ENCODE peak calls at places on chromosomes 7 and 10, in five cellular contexts. One of them, this sample, is unnamed. For H3K36me3, the result is how much of the 10 kb centered on the place peaks cover.

GRCh38 chr10:123146013-123146891 is 1.7 kb upstream of the HMX2 start:
- DNase-seq in astrocyte: no peak
- DNase-seq in fibroblast of lung: no peak
- DNase-seq in brain microvascular endothelial cell: no peak
- DNase-seq in thyroid gland: no peak
- DNase-seq in this sample: no peak

GRCh38 chr7:152176797-152177196 is 151.3 kb downstream of the GALNT11 start:
- DNase-seq in astrocyte: no peak
- DNase-seq in thyroid gland: no peak
- DNase-seq in fibroblast of lung: no peak
- DNase-seq in brain microvascular endothelial cell: no peak
- DNase-seq in this sample: no peak

GRCh38 chr10:2733278-2733963 is 333.9 kb upstream of the PFKP start:
- DNase-seq in fibroblast of lung: no peak
- DNase-seq in astrocyte: no peak
- DNase-seq in thyroid gland: no peak
- DNase-seq in brain microvascular endothelial cell: no peak
- DNase-seq in this sample: no peak

GRCh38 chr7:74380720-74381119 is 73.0 kb upstream of the GTF2IRD1 start:
- DNase-seq in fibroblast of lung: no peak
- DNase-seq in brain microvascular endothelial cell: no peak
- DNase-seq in astrocyte: no peak
- DNase-seq in thyroid gland: no peak
- DNase-seq in this sample: no peak

GRCh38 chr10:121426307-121426706 is 171.9 kb downstream of the FGFR2 start:
- DNase-seq in thyroid gland: no peak
- DNase-seq in fibroblast of lung: no peak
- DNase-seq in astrocyte: no peak
- DNase-seq in brain microvascular endothelial cell: no peak
- DNase-seq in this sample: no peak

GRCh38 chr7:151565541-151565940 is 45.8 kb upstream of the RHEB start:
- DNase-seq in thyroid gland: no peak
- DNase-seq in brain microvascular endothelial cell: no peak
- DNase-seq in astrocyte: peak
- DNase-seq in fibroblast of lung: peak
- DNase-seq in this sample: no peak

GRCh38 chr7:114519215-114519614 is 104.6 kb downstream of the FOXP2 start:
- DNase-seq in thyroid gland: no peak
- DNase-seq in astrocyte: no peak
- DNase-seq in brain microvascular endothelial cell: no peak
- DNase-seq in fibroblast of lung: no peak
- DNase-seq in this sample: no peak

GRCh38 chr7:137778511-137778910 is 68.3 kb downstream of the DGKI start:
- DNase-seq in astrocyte: no peak
- DNase-seq in brain microvascular endothelial cell: no peak
- DNase-seq in fibroblast of lung: no peak
- DNase-seq in thyroid gland: no peak
- DNase-seq in this sample: no peak

GRCh38 chr7:117717341-117717740 is 155.9 kb downstream of the CTTNBP2 start:
- DNase-seq in fibroblast of lung: no peak
- DNase-seq in astrocyte: no peak
- DNase-seq in brain microvascular endothelial cell: no peak
- DNase-seq in thyroid gland: no peak
- DNase-seq in this sample: no peak

GRCh38 chr7:71633571-71634008 is 501.6 kb downstream of the GALNT17 start:
- DNase-seq in thyroid gland: peak
- DNase-seq in astrocyte: peak
- DNase-seq in brain microvascular endothelial cell: peak
- DNase-seq in fibroblast of lung: peak
- DNase-seq in this sample: peak

GRCh38 chr7:101518348-101518747 is 110.7 kb downstream of the MYL10 start:
- DNase-seq in fibroblast of lung: peak
- DNase-seq in astrocyte: peak
- DNase-seq in brain microvascular endothelial cell: no peak
- DNase-seq in thyroid gland: peak
- DNase-seq in this sample: no peak

GRCh38 chr7:155009570-155010157 is 6.7 kb upstream of the PAXIP1 start:
- DNase-seq in fibroblast of lung: no peak
- DNase-seq in brain microvascular endothelial cell: no peak
- DNase-seq in astrocyte: no peak
- DNase-seq in thyroid gland: no peak
- DNase-seq in this sample: peak

GRCh38 chr10:5595591-5596590 is 70.5 kb downstream of the ASB13 start:
- DNase-seq in thyroid gland: no peak
- DNase-seq in astrocyte: peak
- DNase-seq in brain microvascular endothelial cell: peak
- DNase-seq in fibroblast of lung: peak
- DNase-seq in this sample: peak

GRCh38 chr7:1586126-1586826 is 16.4 kb upstream of the PSMG3 start:
- DNase-seq in fibroblast of lung: no peak
- DNase-seq in astrocyte: no peak
- DNase-seq in brain microvascular endothelial cell: no peak
- DNase-seq in thyroid gland: no peak
- DNase-seq in this sample: no peak

GRCh38 chr7:47901542-47901941 is 46.7 kb downstream of the PKD1L1 start:
- DNase-seq in fibroblast of lung: peak
- DNase-seq in brain microvascular endothelial cell: peak
- DNase-seq in thyroid gland: no peak
- DNase-seq in astrocyte: peak
- DNase-seq in this sample: no peak

GRCh38 chr7:88243345-88243909 is 23.6 kb upstream of the SRI start:
- DNase-seq in brain microvascular endothelial cell: peak
- DNase-seq in astrocyte: peak
- DNase-seq in fibroblast of lung: peak
- DNase-seq in thyroid gland: peak
- DNase-seq in this sample: peak

GRCh38 chr10:75303045-75303777 is 67.5 kb upstream of the COMTD1 start:
- DNase-seq in fibroblast of lung: no peak
- DNase-seq in astrocyte: no peak
- DNase-seq in brain microvascular endothelial cell: no peak
- DNase-seq in thyroid gland: no peak
- DNase-seq in this sample: peak

GRCh38 chr10:86958831-86959736 is 685 bp downstream of the SNCG start:
- DNase-seq in thyroid gland: no peak
- DNase-seq in brain microvascular endothelial cell: peak
- DNase-seq in astrocyte: peak
- DNase-seq in fibroblast of lung: peak
- DNase-seq in this sample: peak

GRCh38 chr10:79292789-79293746 is 54.2 kb upstream of the PPIF start:
- DNase-seq in thyroid gland: no peak
- DNase-seq in brain microvascular endothelial cell: no peak
- DNase-seq in fibroblast of lung: no peak
- DNase-seq in astrocyte: no peak
- DNase-seq in this sample: no peak

GRCh38 chr7:81776972-81777371 is 7.1 kb upstream of the HGF start:
- DNase-seq in brain microvascular endothelial cell: no peak
- DNase-seq in astrocyte: no peak
- DNase-seq in thyroid gland: no peak
- DNase-seq in fibroblast of lung: no peak
- DNase-seq in this sample: no peak

GRCh38 chr7:135512135-135512887 is 2.4 kb upstream of the CNOT4 start:
- DNase-seq in fibroblast of lung: peak
- DNase-seq in brain microvascular endothelial cell: peak
- DNase-seq in thyroid gland: no peak
- DNase-seq in astrocyte: peak
- DNase-seq in this sample: peak

GRCh38 chr7:8197994-8198698 is 63.8 kb downstream of the ICA1 start:
- DNase-seq in astrocyte: no peak
- DNase-seq in brain microvascular endothelial cell: no peak
- DNase-seq in thyroid gland: no peak
- DNase-seq in fibroblast of lung: no peak
- DNase-seq in this sample: no peak

GRCh38 chr7:89334785-89335184 is 539.2 kb upstream of the TEX47 start:
- DNase-seq in fibroblast of lung: no peak
- DNase-seq in astrocyte: no peak
- DNase-seq in thyroid gland: no peak
- DNase-seq in brain microvascular endothelial cell: no peak
- DNase-seq in this sample: no peak

GRCh38 chr7:33050425-33051318 is 11.9 kb downstream of the NT5C3A start:
- DNase-seq in astrocyte: no peak
- DNase-seq in brain microvascular endothelial cell: peak
- DNase-seq in fibroblast of lung: peak
- DNase-seq in thyroid gland: no peak
- DNase-seq in this sample: peak

GRCh38 chr10:46306550-46307184 is 19.9 kb downstream of the ANTXRL start:
- DNase-seq in fibroblast of lung: no peak
- DNase-seq in astrocyte: no peak
- DNase-seq in thyroid gland: no peak
- DNase-seq in brain microvascular endothelial cell: no peak
- DNase-seq in this sample: no peak

GRCh38 chr10:18214692-18215563 is 74.7 kb downstream of the CACNB2 start:
- DNase-seq in astrocyte: no peak
- DNase-seq in brain microvascular endothelial cell: peak
- DNase-seq in thyroid gland: peak
- DNase-seq in fibroblast of lung: peak
- DNase-seq in this sample: peak

GRCh38 chr7:157683251-157684156 is 346.7 kb downstream of the DNAJB6 start:
- DNase-seq in fibroblast of lung: peak
- DNase-seq in thyroid gland: no peak
- DNase-seq in brain microvascular endothelial cell: no peak
- DNase-seq in astrocyte: no peak
- DNase-seq in this sample: no peak

GRCh38 chr7:92699560-92699959 is 109.4 kb upstream of the FAM133B start:
- DNase-seq in thyroid gland: no peak
- DNase-seq in astrocyte: peak
- DNase-seq in brain microvascular endothelial cell: no peak
- DNase-seq in fibroblast of lung: peak
- DNase-seq in this sample: peak

GRCh38 chr7:151628846-151629604 is 109.3 kb upstream of the RHEB start:
- DNase-seq in brain microvascular endothelial cell: no peak
- DNase-seq in fibroblast of lung: no peak
- DNase-seq in astrocyte: no peak
- DNase-seq in thyroid gland: no peak
- DNase-seq in this sample: no peak

GRCh38 chr10:1309237-1309968 is 253.2 kb downstream of the WDR37 start:
- DNase-seq in thyroid gland: no peak
- DNase-seq in brain microvascular endothelial cell: no peak
- DNase-seq in fibroblast of lung: no peak
- DNase-seq in astrocyte: no peak
- DNase-seq in this sample: no peak

GRCh38 chr7:110003827-110004226 is 1087.1 kb upstream of the LRRN3 start:
- DNase-seq in brain microvascular endothelial cell: no peak
- DNase-seq in thyroid gland: no peak
- DNase-seq in astrocyte: no peak
- DNase-seq in fibroblast of lung: no peak
- DNase-seq in this sample: peak
- TF ChIP-seq CTCF in brain microvascular endothelial cell: no peak
- TF ChIP-seq CTCF in thyroid gland: no peak
- TF ChIP-seq CTCF in astrocyte: no peak
- TF ChIP-seq CTCF in fibroblast of lung: no peak
- TF ChIP-seq CTCF in this sample: no peak

DNA sequence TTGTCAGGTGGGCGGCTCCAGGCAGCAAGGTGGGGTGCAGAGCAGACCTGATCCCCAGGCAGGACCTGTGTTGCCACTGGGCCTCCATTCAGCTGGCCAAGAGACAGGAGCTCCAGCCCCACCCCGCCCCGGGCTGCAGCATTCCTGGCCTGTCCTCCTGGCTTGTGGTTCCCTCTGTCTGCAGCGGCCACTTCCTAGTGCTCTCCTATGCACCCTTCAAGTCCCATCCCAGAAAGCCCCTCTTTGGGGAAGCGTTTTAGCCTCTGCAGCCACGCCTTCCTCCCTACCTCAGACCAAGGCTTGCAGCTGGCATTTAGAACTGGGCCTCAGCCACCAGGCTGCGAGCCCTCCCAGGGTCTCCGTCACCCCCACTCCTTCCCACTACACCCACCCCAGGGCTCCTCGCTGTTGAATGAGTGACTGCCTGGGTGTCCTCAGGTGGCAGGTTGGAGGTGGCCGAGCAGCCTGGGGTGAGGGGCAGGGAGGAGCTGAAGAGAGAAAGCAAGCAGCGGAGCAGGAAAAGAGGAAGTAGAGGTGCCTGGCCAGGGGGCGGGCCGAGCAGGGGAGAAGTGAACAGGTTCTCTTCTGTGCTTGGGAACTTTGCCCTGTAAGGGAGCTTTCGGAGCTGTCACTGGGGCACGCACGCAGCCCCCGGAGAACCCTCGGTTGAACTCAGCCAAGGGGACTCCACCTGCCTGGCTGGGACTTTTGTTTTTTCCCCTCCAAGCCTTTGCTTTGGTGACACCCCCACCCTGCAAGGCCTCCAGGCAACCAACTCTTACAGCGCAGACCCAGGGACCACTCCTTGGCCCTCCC is 109.1 kb upstream of the TNRC18 start:
- DNase-seq in brain microvascular endothelial cell: no peak
- DNase-seq in fibroblast of lung: no peak
- DNase-seq in astrocyte: no peak
- DNase-seq in thyroid gland: peak
- DNase-seq in this sample: no peak
- H3K4me3 ChIP-seq in brain microvascular endothelial cell: no peak
- H3K4me3 ChIP-seq in fibroblast of lung: no peak
- H3K4me3 ChIP-seq in astrocyte: no peak
- H3K4me3 ChIP-seq in thyroid gland: no peak
- H3K4me3 ChIP-seq in this sample: no peak

DNA sequence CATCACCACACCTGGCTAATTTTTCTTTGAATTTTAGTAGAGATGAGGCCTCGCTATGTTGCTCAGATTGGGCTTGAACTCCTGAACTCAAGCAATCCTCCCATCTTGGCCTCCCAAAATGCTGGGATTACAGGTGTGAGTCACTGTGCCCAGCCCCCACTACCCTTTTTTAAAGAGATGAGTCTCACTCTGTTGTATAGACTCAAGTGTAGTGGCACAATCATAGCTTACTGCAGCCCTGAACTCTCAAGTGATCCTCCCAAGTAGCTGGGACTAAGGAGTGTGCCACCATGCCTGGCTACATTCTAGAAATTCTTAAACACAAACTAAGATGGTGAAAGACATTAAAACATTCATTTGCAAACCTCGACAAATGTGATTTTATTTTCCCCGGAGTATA is 12.6 kb downstream of the SYPL1 start:
- DNase-seq in astrocyte: no peak
- DNase-seq in fibroblast of lung: no peak
- DNase-seq in brain microvascular endothelial cell: no peak
- DNase-seq in thyroid gland: no peak
- DNase-seq in this sample: no peak
- H3K36me3 ChIP-seq in astrocyte: under half
- H3K36me3 ChIP-seq in fibroblast of lung: under half
- H3K36me3 ChIP-seq in brain microvascular endothelial cell: under half
- H3K36me3 ChIP-seq in thyroid gland: under half
- H3K36me3 ChIP-seq in this sample: under half

GRCh38 chr7:3923307-3923918 is 622.4 kb downstream of the SDK1 start:
- DNase-seq in astrocyte: no peak
- DNase-seq in thyroid gland: peak
- DNase-seq in fibroblast of lung: no peak
- DNase-seq in brain microvascular endothelial cell: no peak
- DNase-seq in this sample: no peak

GRCh38 chr7:3917466-3917865 is 616.4 kb downstream of the SDK1 start:
- DNase-seq in brain microvascular endothelial cell: no peak
- DNase-seq in astrocyte: no peak
- DNase-seq in fibroblast of lung: no peak
- DNase-seq in thyroid gland: no peak
- DNase-seq in this sample: peak

GRCh38 chr7:3924277-3924676 is 623.2 kb downstream of the SDK1 start:
- DNase-seq in brain microvascular endothelial cell: no peak
- DNase-seq in fibroblast of lung: no peak
- DNase-seq in astrocyte: no peak
- DNase-seq in thyroid gland: no peak
- DNase-seq in this sample: no peak

GRCh38 chr7:3918576-3918975 is 617.5 kb downstream of the SDK1 start:
- DNase-seq in thyroid gland: no peak
- DNase-seq in brain microvascular endothelial cell: no peak
- DNase-seq in fibroblast of lung: no peak
- DNase-seq in astrocyte: no peak
- DNase-seq in this sample: no peak

GRCh38 chr7:3922175-3922635 is 621.2 kb downstream of the SDK1 start:
- DNase-seq in thyroid gland: no peak
- DNase-seq in fibroblast of lung: peak
- DNase-seq in brain microvascular endothelial cell: peak
- DNase-seq in astrocyte: peak
- DNase-seq in this sample: peak
- TF ChIP-seq CTCF in thyroid gland: no peak
- TF ChIP-seq CTCF in fibroblast of lung: no peak
- TF ChIP-seq CTCF in brain microvascular endothelial cell: peak
- TF ChIP-seq CTCF in astrocyte: peak
- TF ChIP-seq CTCF in this sample: peak